ENCODE peak calls at places on chromosomes 3 and 15, in ten cellular contexts. N is iris pigment epithelial cell; T is activated naive CD8-positive, alpha-beta T cell treated with anti-CD3 and anti-CD28 coated beads for 36 hours; U is kidney glomerular epithelial cell; J is CD14-positive monocyte; A is upper lobe of left lung; B is tibial artery; D is naive thymus-derived CD8-positive, alpha-beta T cell; P is ecto neural progenitor cell; V is stimulated activated CD4-positive, alpha-beta T cell treated with anti-CD3 and anti-CD28 coated beads, Interleukin-4, amount 100 ng/mL, for 1 hour. K is an unnamed sample.

GRCh38 chr3:102536479-102536878 is 101.7 kb downstream of the ZPLD1 start:
- DNase-seq in J (no peak), B (no peak), U (peak), T (no peak), V (no peak), P (no peak), N (peak), D (no peak), A (no peak), K (peak)

GRCh38 chr15:70088887-70089691 is 8.6 kb downstream of the TLE3 start:
- DNase-seq in P (no peak), U (no peak), D (no peak), J (no peak), A (peak), N (peak), T (no peak), B (peak), V (no peak), K (no peak)

GRCh38 chr15:45921376-45921775 is 286.5 kb downstream of the SQOR start:
- DNase-seq in U (no peak), N (no peak), J (no peak), T (no peak), D (no peak), A (no peak), B (no peak), P (no peak), V (no peak), K (no peak)

GRCh38 chr3:30689202-30689641 is 82.8 kb downstream of the TGFBR2 start:
- DNase-seq in P (no peak), B (peak), V (no peak), D (no peak), A (no peak), T (no peak), J (no peak), U (peak), N (peak), K (no peak)

GRCh38 chr3:99394831-99395733 is 243.3 kb upstream of the COL8A1 start:
- DNase-seq in N (peak), V (no peak), P (no peak), U (peak), D (no peak), B (no peak), A (no peak), J (no peak), T (no peak), K (no peak)

GRCh38 chr15:22919171-22919570 is 61.0 kb downstream of the CYFIP1 start:
- DNase-seq in N (no peak), V (no peak), P (no peak), A (no peak), U (no peak), B (no peak), D (no peak), J (no peak), T (no peak), K (no peak)

GRCh38 chr15:91407237-91407889 is 307.3 kb downstream of the SV2B start:
- DNase-seq in A (no peak), B (no peak), P (no peak), N (peak), T (no peak), V (no peak), J (no peak), D (no peak), U (peak), K (no peak)

GRCh38 chr3:4597204-4597985 is 104.2 kb downstream of the ITPR1 start:
- DNase-seq in D (no peak), T (no peak), P (no peak), V (no peak), A (no peak), B (no peak), N (no peak), U (no peak), J (no peak), K (no peak)

GRCh38 chr3:153958635-153959320 is 162.4 kb upstream of the ARHGEF26 start:
- DNase-seq in D (no peak), V (no peak), A (no peak), T (no peak), N (no peak), J (no peak), B (no peak), P (no peak), U (no peak), K (no peak)

GRCh38 chr15:56660943-56661342 is 72.4 kb downstream of the ZNF280D start:
- DNase-seq in N (no peak), V (no peak), J (no peak), P (no peak), D (no peak), B (no peak), U (no peak), A (no peak), T (no peak), K (no peak)

GRCh38 chr3:179250803-179251476 is at the start of gene KCNMB3:
- DNase-seq in J (no peak), P (no peak), A (no peak), N (no peak), U (no peak), D (no peak), T (no peak), B (no peak), V (no peak), K (no peak)

GRCh38 chr3:160403028-160403545 is 3.6 kb downstream of the SMC4 start:
- DNase-seq in D (no peak), P (no peak), N (peak), A (no peak), B (no peak), J (no peak), V (no peak), U (no peak), T (no peak), K (no peak)

GRCh38 chr15:60442763-60443162 is 36.2 kb downstream of the ICE2 start:
- DNase-seq in B (no peak), J (no peak), A (no peak), D (no peak), P (no peak), U (no peak), N (peak), V (no peak), T (no peak), K (no peak)

GRCh38 chr3:46503194-46503924 is 5.6 kb downstream of the RTP3 start:
- DNase-seq in P (no peak), A (no peak), V (no peak), D (no peak), J (no peak), B (no peak), N (no peak), U (no peak), T (no peak), K (no peak)

GRCh38 chr3:37259291-37259690 is 84.9 kb upstream of the LRRFIP2 start:
- DNase-seq in A (no peak), J (no peak), P (no peak), D (no peak), B (no peak), V (no peak), N (no peak), U (no peak), T (no peak), K (no peak)

GRCh38 chr15:80679167-80679804 is 15.8 kb upstream of the ABHD17C start:
- DNase-seq in B (no peak), N (no peak), J (no peak), U (no peak), P (no peak), A (no peak), V (no peak), D (no peak), T (no peak), K (no peak)

GRCh38 chr15:83380026-83380425 is 67.1 kb upstream of the SH3GL3 start:
- DNase-seq in B (no peak), N (no peak), T (no peak), A (no peak), V (no peak), J (no peak), P (no peak), D (no peak), U (peak), K (no peak)

GRCh38 chr3:97504463-97504862 is 260.1 kb upstream of the ARL6 start:
- DNase-seq in V (no peak), A (no peak), P (no peak), T (no peak), B (no peak), U (no peak), J (no peak), D (no peak), N (no peak), K (no peak)

GRCh38 chr15:90291679-90292356 is 26.3 kb downstream of the NGRN start:
- DNase-seq in U (no peak), V (no peak), J (no peak), A (no peak), B (no peak), D (no peak), T (peak), P (no peak), N (no peak), K (no peak)

GRCh38 chr3:37256447-37256846 is 82.1 kb upstream of the LRRFIP2 start:
- DNase-seq in T (no peak), U (no peak), N (peak), A (no peak), J (no peak), P (no peak), D (no peak), V (no peak), B (no peak), K (no peak)

GRCh38 chr3:51675201-51675611 is 4.2 kb downstream of the TEX264 start:
- DNase-seq in V (peak), T (no peak), U (peak), D (no peak), P (no peak), J (no peak), A (no peak), B (no peak), N (peak), K (no peak)

GRCh38 chr3:194956697-194957396 is 271.2 kb downstream of the FAM43A start:
- DNase-seq in T (no peak), U (no peak), A (no peak), B (no peak), N (no peak), J (no peak), V (no peak), P (peak), D (no peak), K (no peak)

GRCh38 chr15:74364936-74365618 is 2.4 kb downstream of the CYP11A1 start:
- DNase-seq in P (no peak), T (no peak), U (no peak), J (peak), B (no peak), D (no peak), N (no peak), A (no peak), V (no peak), K (no peak)

GRCh38 chr3:106365061-106365691 is 496.4 kb upstream of the CBLB start:
- DNase-seq in V (no peak), U (no peak), A (no peak), N (no peak), T (no peak), P (no peak), J (no peak), B (no peak), D (no peak), K (no peak)

GRCh38 chr3:30704931-30705890 is 98.8 kb downstream of the TGFBR2 start:
- DNase-seq in A (no peak), U (peak), N (no peak), D (no peak), P (no peak), B (no peak), J (no peak), V (no peak), T (no peak), K (no peak)

GRCh38 chr15:98763179-98763578 is 114.8 kb downstream of the IGF1R start:
- DNase-seq in U (no peak), D (no peak), T (no peak), A (no peak), N (no peak), B (no peak), V (no peak), J (no peak), P (no peak), K (no peak)

GRCh38 chr3:63753567-63753966 is 65.5 kb upstream of the C3orf49 start:
- DNase-seq in A (no peak), U (peak), V (no peak), D (no peak), B (no peak), T (no peak), J (no peak), P (no peak), N (peak), K (no peak)

GRCh38 chr15:69760263-69760855 is 307.7 kb downstream of the RPLP1 start:
- DNase-seq in J (peak), B (peak), U (no peak), P (no peak), N (peak), A (no peak), D (no peak), V (no peak), T (peak), K (no peak)

GRCh38 chr3:176514297-176514696 is 683.0 kb downstream of the TBL1XR1 start:
- DNase-seq in V (no peak), D (no peak), P (peak), J (no peak), A (no peak), U (no peak), T (peak), B (no peak), N (peak), K (no peak)

GRCh38 chr3:141426404-141427034 is 58.2 kb downstream of the ZBTB38 start:
- DNase-seq in P (peak), B (peak), T (no peak), A (no peak), V (no peak), N (peak), U (peak), D (no peak), J (no peak), K (no peak)

GRCh38 chr3:51942603-51943450 is 664 bp downstream of the PARP3 start:
- DNase-seq in A (no peak), U (peak), D (peak), N (peak), B (peak), T (peak), J (peak), V (peak), P (no peak), K (peak)

GRCh38 chr15:53384417-53384816 is 375.0 kb downstream of the WDR72 start:
- DNase-seq in D (no peak), J (no peak), T (no peak), A (peak), B (no peak), N (no peak), V (no peak), U (peak), P (no peak), K (no peak)

K was measured in B cell.